ENCODE peak calls at places on chromosomes 3 and 15, in ten cellular contexts. Y, J, M, N, U, K, Z, E, S and F are unnamed samples.

GRCh38 chr3:161851941-161852566 is 355.4 kb downstream of the OTOL1 start:
- DNase-seq in Y (no peak), J (peak; percentile 39), M (no peak), N (peak; percentile 33), U (peak; percentile 65), K (peak; percentile 60), Z (peak; percentile 44), E (peak; percentile 32), S (peak; percentile 87), F (peak; percentile 79)

GRCh38 chr3:74593152-74593551 is 21.3 kb downstream of the CNTN3 start:
- DNase-seq in Y (no peak), J (no peak), M (no peak), N (no peak), U (no peak), K (no peak), Z (no peak), E (no peak), S (no peak), F (no peak)

GRCh38 chr3:160403028-160403545 is 3.6 kb downstream of the SMC4 start:
- DNase-seq in Y (no peak), J (no peak), M (no peak), N (no peak), U (no peak), K (peak; percentile 26), Z (peak; percentile 64), E (no peak), S (peak; percentile 17), F (no peak)

GRCh38 chr3:128426128-128426921 is 40.4 kb downstream of the DNAJB8 start:
- DNase-seq in Y (peak; percentile 40), J (no peak), M (peak; percentile 46), N (peak; percentile 57), U (peak; percentile 78), K (peak; percentile 69), Z (no peak), E (peak; percentile 40), S (peak; percentile 56), F (no peak)

GRCh38 chr3:100106531-100107155 is 7.7 kb downstream of the FILIP1L start:
- DNase-seq in Y (no peak), J (no peak), M (no peak), N (no peak), U (no peak), K (no peak), Z (peak; percentile 39), E (peak; percentile 10), S (peak; percentile 67), F (no peak)

GRCh38 chr15:90735929-90736328 is 18.8 kb downstream of the BLM start:
- DNase-seq in Y (no peak), J (no peak), M (no peak), N (no peak), U (no peak), K (no peak), Z (no peak), E (no peak), S (no peak), F (no peak)

GRCh38 chr3:194130807-194131589 is 5.0 kb upstream of the HES1 start:
- DNase-seq in Y (no peak), J (peak; percentile 35), M (no peak), N (no peak), U (no peak), K (peak; percentile 42), Z (no peak), E (peak; percentile 83), S (peak; percentile 97), F (no peak)

GRCh38 chr3:128340904-128341555 is 125.7 kb downstream of the DNAJB8 start:
- DNase-seq in Y (no peak), J (no peak), M (no peak), N (no peak), U (no peak), K (no peak), Z (no peak), E (no peak), S (no peak), F (peak; percentile 52)

GRCh38 chr3:158552124-158552523 is 18.9 kb upstream of the MLF1 start:
- DNase-seq in Y (no peak), J (no peak), M (no peak), N (no peak), U (no peak), K (no peak), Z (no peak), E (no peak), S (no peak), F (no peak)

GRCh38 chr3:171565671-171566070 is 105.5 kb upstream of the TNIK start:
- DNase-seq in Y (no peak), J (no peak), M (no peak), N (no peak), U (no peak), K (peak; percentile 53), Z (peak; percentile 55), E (no peak), S (peak; percentile 66), F (no peak)

GRCh38 chr15:91522609-91523332 is 330.7 kb upstream of the SLCO3A1 start:
- DNase-seq in Y (no peak), J (no peak), M (no peak), N (no peak), U (no peak), K (peak; percentile 79), Z (peak; percentile 80), E (no peak), S (peak; percentile 44), F (no peak)

GRCh38 chr15:76340198-76340801 is 3.7 kb downstream of the ISL2 start:
- DNase-seq in Y (no peak), J (no peak), M (no peak), N (no peak), U (no peak), K (peak; percentile 62), Z (peak; percentile 55), E (no peak), S (no peak), F (no peak)

GRCh38 chr3:61464785-61465184 is 96.6 kb upstream of the PTPRG start:
- DNase-seq in Y (no peak), J (no peak), M (no peak), N (no peak), U (no peak), K (no peak), Z (no peak), E (no peak), S (no peak), F (no peak)

GRCh38 chr15:68783226-68784054 is 37.3 kb downstream of the ANP32A start:
- DNase-seq in Y (no peak), J (no peak), M (peak; percentile 56), N (no peak), U (peak; percentile 81), K (no peak), Z (no peak), E (peak; percentile 66), S (peak; percentile 49), F (no peak)

GRCh38 chr3:46926039-46926438 is 48.5 kb downstream of the PTH1R start:
- DNase-seq in Y (no peak), J (peak; percentile 81), M (no peak), N (peak; percentile 14), U (peak; percentile 82), K (peak; percentile 67), Z (peak; percentile 79), E (no peak), S (no peak), F (peak; percentile 68)

GRCh38 chr3:46926447-46926846 is 48.9 kb downstream of the PTH1R start:
- DNase-seq in Y (no peak), J (no peak), M (no peak), N (peak; percentile 9), U (no peak), K (no peak), Z (no peak), E (peak; percentile 22), S (no peak), F (no peak)

GRCh38 chr3:46925585-46925934 is 48.0 kb downstream of the PTH1R start:
- DNase-seq in Y (peak; percentile 83), J (no peak), M (no peak), N (no peak), U (peak; percentile 68), K (no peak), Z (no peak), E (no peak), S (no peak), F (peak; percentile 61)

GRCh38 chr3:46923559-46924350 is 46.2 kb downstream of the PTH1R start:
- DNase-seq in Y (no peak), J (no peak), M (no peak), N (peak; percentile 18), U (peak; percentile 72), K (peak; percentile 65), Z (peak; percentile 38), E (peak; percentile 79), S (peak; percentile 54), F (peak; percentile 54)

GRCh38 chr3:46924921-46925584 is 47.5 kb downstream of the PTH1R start:
- DNase-seq in Y (no peak), J (no peak), M (no peak), N (no peak), U (no peak), K (no peak), Z (no peak), E (no peak), S (no peak), F (peak; percentile 39)
- H3K27ac ChIP-seq in Y (peak overlapping the region; percentile 90), J (peak overlapping the region; percentile 62), M (no peak overlapping the region), N (no peak overlapping the region), U (no peak overlapping the region), K (no peak overlapping the region), Z (no peak overlapping the region), E (peak overlapping the region; percentile 100), S (no peak overlapping the region), F (no peak overlapping the region)

DNA sequence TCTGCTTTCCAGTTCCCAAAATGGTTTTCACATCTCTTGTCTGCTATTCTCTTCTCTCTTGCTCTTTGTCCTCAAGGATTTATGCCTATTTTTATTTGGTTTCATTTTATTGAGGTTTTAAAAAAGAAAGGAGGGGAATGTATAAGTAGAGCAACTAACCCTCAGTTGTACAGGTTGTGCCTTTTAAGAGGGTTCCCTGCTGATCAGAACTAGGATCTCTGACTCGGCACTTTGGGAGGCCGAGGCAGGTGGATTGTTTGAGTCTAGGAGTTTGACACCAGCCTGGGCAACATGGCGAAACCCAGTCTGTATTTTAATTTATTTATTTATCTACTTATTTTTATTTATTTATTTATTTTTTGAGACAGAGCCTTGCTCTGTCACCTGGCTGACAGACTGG is 123.6 kb downstream of the ZNF609 start:
- DNase-seq in Y (no peak), J (no peak), M (no peak), N (no peak), U (no peak), K (no peak), Z (no peak), E (no peak), S (no peak), F (no peak)
- H3K4me3 ChIP-seq in Y (no peak overlapping the region), J (no peak overlapping the region), M (peak overlapping the region; percentile 15), N (no peak overlapping the region), U (no peak overlapping the region), K (no peak overlapping the region), Z (no peak overlapping the region), E (no peak overlapping the region), S (no peak overlapping the region), F (no peak overlapping the region)

DNA sequence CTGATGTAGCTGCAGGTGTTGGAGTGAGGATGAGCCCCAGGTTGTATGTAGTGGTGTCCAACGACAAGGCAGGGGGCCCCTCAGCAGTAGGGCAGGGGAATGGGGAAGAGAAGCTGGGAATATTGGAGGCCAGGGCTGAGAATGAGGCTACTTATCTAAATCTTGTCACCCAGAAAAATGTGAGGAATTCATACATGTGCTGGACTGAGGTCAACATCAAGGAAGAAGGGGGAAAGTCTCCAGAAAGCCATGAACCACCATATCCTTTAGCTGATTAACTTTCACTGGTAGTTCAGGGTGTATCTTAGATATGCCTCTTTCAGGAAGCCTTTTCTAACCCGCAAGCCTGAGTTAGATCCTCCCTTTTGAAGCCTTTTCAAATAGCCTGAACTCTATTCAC is 22.6 kb upstream of the FSTL1 start:
- DNase-seq in Y (no peak), J (no peak), M (no peak), N (no peak), U (no peak), K (no peak), Z (no peak), E (no peak), S (no peak), F (no peak)
- H3K4me1 ChIP-seq in Y (peaks cover 35% of the 10 kb centered on the region), J (no peaks in the 10 kb centered on the region), M (no peaks in the 10 kb centered on the region), N (peaks cover 3% of the 10 kb centered on the region), U (no peaks in the 10 kb centered on the region), K (peaks cover 60% of the 10 kb centered on the region), Z (peaks cover 13% of the 10 kb centered on the region), E (no peaks in the 10 kb centered on the region), S (peaks cover 38% of the 10 kb centered on the region), F (peaks cover 2% of the 10 kb centered on the region)

GRCh38 chr3:120793601-120794000 is 51.1 kb downstream of the GTF2E1 start:
- DNase-seq in Y (no peak), J (no peak), M (no peak), N (no peak), U (no peak), K (peak; percentile 2), Z (no peak), E (no peak), S (peak; percentile 43), F (no peak)
- H3K27ac ChIP-seq in Y (no peak overlapping the region), J (no peak overlapping the region), M (no peak overlapping the region), N (no peak overlapping the region), U (no peak overlapping the region), K (no peak overlapping the region), Z (no peak overlapping the region), E (no peak overlapping the region), S (no peak overlapping the region), F (no peak overlapping the region)